ENCODE peak calls at places on chromosomes 4 and X, in nine cellular contexts. One of them, this sample, is unnamed.

GRCh38 chr4:8156617-8157016 is 2.0 kb downstream of the ABLIM2 start:
- DNase-seq in cerebellum: no peak
- DNase-seq in T follicular helper cell: no peak
- DNase-seq in WTC11: no peak
- DNase-seq in stimulated activated effector memory CD8-positive, alpha-beta T cell treated with anti-CD3 and anti-CD28 coated beads, Interleukin-12 subunit alpha, Interleukin-12 subunit beta, amount 100 ng/mL, for 72 hours: no peak
- DNase-seq in CD4-positive, alpha-beta T cell: no peak
- DNase-seq in tibial artery: no peak
- DNase-seq in hypothalamus: no peak
- DNase-seq in AG04450: no peak
- DNase-seq in this sample: no peak

GRCh38 chrX:142204522-142205433 is at the start of gene MAGEC2:
- DNase-seq in cerebellum: no peak
- DNase-seq in T follicular helper cell: no peak
- DNase-seq in WTC11: no peak
- DNase-seq in stimulated activated effector memory CD8-positive, alpha-beta T cell treated with anti-CD3 and anti-CD28 coated beads, Interleukin-12 subunit alpha, Interleukin-12 subunit beta, amount 100 ng/mL, for 72 hours: no peak
- DNase-seq in CD4-positive, alpha-beta T cell: no peak
- DNase-seq in tibial artery: no peak
- DNase-seq in hypothalamus: no peak
- DNase-seq in AG04450: no peak
- DNase-seq in this sample: no peak

GRCh38 chrX:43551590-43551989 is 104.5 kb upstream of the MAOA start:
- DNase-seq in cerebellum: no peak
- DNase-seq in T follicular helper cell: no peak
- DNase-seq in WTC11: peak
- DNase-seq in stimulated activated effector memory CD8-positive, alpha-beta T cell treated with anti-CD3 and anti-CD28 coated beads, Interleukin-12 subunit alpha, Interleukin-12 subunit beta, amount 100 ng/mL, for 72 hours: no peak
- DNase-seq in CD4-positive, alpha-beta T cell: no peak
- DNase-seq in tibial artery: no peak
- DNase-seq in hypothalamus: no peak
- DNase-seq in AG04450: no peak
- DNase-seq in this sample: no peak

GRCh38 chr4:20251061-20251795 is 477 bp upstream of the SLIT2 start:
- DNase-seq in cerebellum: no peak
- DNase-seq in T follicular helper cell: no peak
- DNase-seq in WTC11: no peak
- DNase-seq in stimulated activated effector memory CD8-positive, alpha-beta T cell treated with anti-CD3 and anti-CD28 coated beads, Interleukin-12 subunit alpha, Interleukin-12 subunit beta, amount 100 ng/mL, for 72 hours: no peak
- DNase-seq in CD4-positive, alpha-beta T cell: no peak
- DNase-seq in tibial artery: no peak
- DNase-seq in hypothalamus: no peak
- DNase-seq in AG04450: no peak
- DNase-seq in this sample: peak

GRCh38 chr4:125187221-125187620 is 127.5 kb upstream of the FAT4 start:
- DNase-seq in cerebellum: no peak
- DNase-seq in T follicular helper cell: no peak
- DNase-seq in WTC11: no peak
- DNase-seq in stimulated activated effector memory CD8-positive, alpha-beta T cell treated with anti-CD3 and anti-CD28 coated beads, Interleukin-12 subunit alpha, Interleukin-12 subunit beta, amount 100 ng/mL, for 72 hours: no peak
- DNase-seq in CD4-positive, alpha-beta T cell: no peak
- DNase-seq in tibial artery: no peak
- DNase-seq in hypothalamus: no peak
- DNase-seq in AG04450: peak
- DNase-seq in this sample: peak

GRCh38 chrX:23694606-23695005 is 27.3 kb downstream of the PRDX4 start:
- DNase-seq in cerebellum: peak
- DNase-seq in T follicular helper cell: peak
- DNase-seq in WTC11: peak
- DNase-seq in stimulated activated effector memory CD8-positive, alpha-beta T cell treated with anti-CD3 and anti-CD28 coated beads, Interleukin-12 subunit alpha, Interleukin-12 subunit beta, amount 100 ng/mL, for 72 hours: peak
- DNase-seq in CD4-positive, alpha-beta T cell: peak
- DNase-seq in tibial artery: peak
- DNase-seq in hypothalamus: peak
- DNase-seq in AG04450: peak
- DNase-seq in this sample: peak

GRCh38 chr4:52822583-52823477 is 39.3 kb upstream of the RASL11B start:
- DNase-seq in cerebellum: no peak
- DNase-seq in T follicular helper cell: no peak
- DNase-seq in WTC11: no peak
- DNase-seq in stimulated activated effector memory CD8-positive, alpha-beta T cell treated with anti-CD3 and anti-CD28 coated beads, Interleukin-12 subunit alpha, Interleukin-12 subunit beta, amount 100 ng/mL, for 72 hours: no peak
- DNase-seq in CD4-positive, alpha-beta T cell: no peak
- DNase-seq in tibial artery: no peak
- DNase-seq in hypothalamus: no peak
- DNase-seq in AG04450: peak
- DNase-seq in this sample: peak

GRCh38 chr4:83128235-83128929 is 13.9 kb upstream of the PLAC8 start:
- DNase-seq in cerebellum: no peak
- DNase-seq in T follicular helper cell: no peak
- DNase-seq in WTC11: no peak
- DNase-seq in stimulated activated effector memory CD8-positive, alpha-beta T cell treated with anti-CD3 and anti-CD28 coated beads, Interleukin-12 subunit alpha, Interleukin-12 subunit beta, amount 100 ng/mL, for 72 hours: no peak
- DNase-seq in CD4-positive, alpha-beta T cell: no peak
- DNase-seq in tibial artery: no peak
- DNase-seq in hypothalamus: no peak
- DNase-seq in AG04450: peak
- DNase-seq in this sample: peak

GRCh38 chr4:158459085-158459820 is 62.4 kb upstream of the RXFP1 start:
- DNase-seq in cerebellum: no peak
- DNase-seq in T follicular helper cell: no peak
- DNase-seq in WTC11: no peak
- DNase-seq in stimulated activated effector memory CD8-positive, alpha-beta T cell treated with anti-CD3 and anti-CD28 coated beads, Interleukin-12 subunit alpha, Interleukin-12 subunit beta, amount 100 ng/mL, for 72 hours: no peak
- DNase-seq in CD4-positive, alpha-beta T cell: no peak
- DNase-seq in tibial artery: no peak
- DNase-seq in hypothalamus: no peak
- DNase-seq in AG04450: no peak
- DNase-seq in this sample: no peak

GRCh38 chrX:154372612-154373022 is 1.8 kb downstream of the FLNA start:
- DNase-seq in cerebellum: no peak
- DNase-seq in T follicular helper cell: no peak
- DNase-seq in WTC11: no peak
- DNase-seq in stimulated activated effector memory CD8-positive, alpha-beta T cell treated with anti-CD3 and anti-CD28 coated beads, Interleukin-12 subunit alpha, Interleukin-12 subunit beta, amount 100 ng/mL, for 72 hours: no peak
- DNase-seq in CD4-positive, alpha-beta T cell: no peak
- DNase-seq in tibial artery: no peak
- DNase-seq in hypothalamus: no peak
- DNase-seq in AG04450: no peak
- DNase-seq in this sample: peak